ENCODE peak calls at places on chromosomes 1 and 21, in ten cellular contexts. S, V, U, B, G, J, Q, M, N and D are unnamed samples.

GRCh38 chr1:194289569-194290266 is 1103.3 kb upstream of the B3GALT2 start:
- DNase-seq in N (no peak), Q (no peak), B (peak), M (no peak), S (no peak), J (no peak), U (peak), G (no peak), V (no peak), D (no peak)

GRCh38 chr1:205597691-205598314 is 34.0 kb downstream of the ELK4 start:
- DNase-seq in V (no peak), G (no peak), J (no peak), M (no peak), B (no peak), N (peak), S (no peak), Q (no peak), U (no peak), D (no peak)

GRCh38 chr1:94903318-94904009 is 23.4 kb downstream of the CNN3 start:
- DNase-seq in U (no peak), N (no peak), Q (no peak), M (no peak), J (no peak), V (no peak), S (no peak), B (no peak), G (peak), D (no peak)

GRCh38 chr1:245572709-245573108 is 417.9 kb downstream of the KIF26B start:
- DNase-seq in G (no peak), U (no peak), N (no peak), B (no peak), J (no peak), M (no peak), S (no peak), Q (no peak), V (no peak), D (no peak)

GRCh38 chr1:89905391-89906058 is 84.7 kb downstream of the LRRC8D start:
- DNase-seq in V (no peak), J (no peak), M (no peak), U (peak), G (no peak), N (no peak), S (no peak), B (no peak), Q (no peak), D (no peak)

GRCh38 chr1:185646202-185646683 is 87.9 kb upstream of the HMCN1 start:
- DNase-seq in V (no peak), G (peak), B (no peak), Q (no peak), S (peak), M (no peak), U (peak), J (no peak), N (peak), D (no peak)

GRCh38 chr1:212952596-212952995 is 2.3 kb downstream of the VASH2 start:
- DNase-seq in J (peak), M (no peak), S (no peak), G (no peak), U (no peak), Q (no peak), V (no peak), B (no peak), N (no peak), D (no peak)

GRCh38 chr1:186681806-186682205 is 1.6 kb upstream of the PTGS2 start:
- DNase-seq in G (no peak), Q (no peak), B (no peak), M (no peak), J (no peak), N (no peak), U (no peak), S (no peak), V (no peak), D (no peak)

GRCh38 chr1:67850611-67851075 is 17.4 kb upstream of the GNG12 start:
- DNase-seq in Q (peak), S (peak), N (peak), J (no peak), V (peak), B (no peak), M (peak), G (no peak), U (no peak), D (peak)

GRCh38 chr1:112247036-112247597 is 148.9 kb upstream of the CTTNBP2NL start:
- DNase-seq in U (no peak), V (no peak), M (no peak), S (no peak), J (peak), G (no peak), Q (no peak), N (no peak), B (no peak), D (no peak)

GRCh38 chr1:150574260-150575071 is 4.9 kb downstream of the MCL1 start:
- DNase-seq in S (no peak), B (no peak), V (no peak), M (no peak), N (no peak), G (no peak), J (no peak), U (peak), Q (no peak), D (no peak)

GRCh38 chr1:161848676-161849075 is 82.6 kb downstream of the ATF6 start:
- DNase-seq in V (no peak), G (no peak), N (no peak), S (no peak), Q (no peak), M (no peak), U (no peak), B (no peak), J (no peak), D (no peak)

GRCh38 chr1:96411006-96411405 is 310.6 kb upstream of the PTBP2 start:
- DNase-seq in J (no peak), Q (no peak), S (no peak), U (no peak), V (no peak), N (no peak), G (no peak), M (no peak), B (no peak), D (no peak)

GRCh38 chr1:158104891-158105290 is 75.8 kb upstream of the CD1D start:
- DNase-seq in U (no peak), M (no peak), G (no peak), B (no peak), J (no peak), S (no peak), V (no peak), N (no peak), Q (no peak), D (no peak)

GRCh38 chr1:23566304-23566703 is 7.0 kb upstream of the ID3 start:
- DNase-seq in G (peak), U (peak), V (no peak), J (no peak), N (no peak), S (no peak), Q (no peak), M (peak), B (no peak), D (no peak)

GRCh38 chr1:88488277-88488676 is 195.8 kb upstream of the PKN2 start:
- DNase-seq in U (no peak), B (no peak), M (no peak), N (no peak), J (no peak), G (no peak), Q (no peak), S (no peak), V (no peak), D (no peak)

GRCh38 chr1:207848234-207848633 is 62.7 kb downstream of the CD34 start:
- DNase-seq in B (no peak), N (peak), S (peak), V (no peak), G (no peak), J (no peak), M (peak), Q (no peak), U (no peak), D (no peak)

GRCh38 chr1:150613061-150613920 is 16.1 kb downstream of the ENSA start:
- DNase-seq in M (peak), B (no peak), V (no peak), Q (peak), S (no peak), U (no peak), N (no peak), J (no peak), G (no peak), D (no peak)

GRCh38 chr1:201181323-201181722 is 9.3 kb upstream of the IGFN1 start:
- DNase-seq in N (no peak), B (no peak), S (no peak), J (no peak), U (no peak), V (no peak), Q (no peak), M (no peak), G (no peak), D (no peak)

GRCh38 chr1:25586181-25586588 is 30.4 kb upstream of the MAN1C1 start:
- DNase-seq in V (no peak), B (no peak), M (peak), N (no peak), J (no peak), Q (no peak), G (peak), S (no peak), U (peak), D (no peak)

GRCh38 chr1:25587290-25587689 is 29.3 kb upstream of the MAN1C1 start:
- DNase-seq in N (no peak), V (no peak), M (no peak), J (no peak), Q (no peak), B (no peak), G (no peak), S (no peak), U (no peak), D (no peak)

GRCh38 chr1:25594971-25595370 is 21.6 kb upstream of the MAN1C1 start:
- DNase-seq in M (no peak), U (no peak), N (no peak), G (no peak), V (no peak), S (no peak), Q (no peak), B (no peak), J (no peak), D (no peak)

DNA sequence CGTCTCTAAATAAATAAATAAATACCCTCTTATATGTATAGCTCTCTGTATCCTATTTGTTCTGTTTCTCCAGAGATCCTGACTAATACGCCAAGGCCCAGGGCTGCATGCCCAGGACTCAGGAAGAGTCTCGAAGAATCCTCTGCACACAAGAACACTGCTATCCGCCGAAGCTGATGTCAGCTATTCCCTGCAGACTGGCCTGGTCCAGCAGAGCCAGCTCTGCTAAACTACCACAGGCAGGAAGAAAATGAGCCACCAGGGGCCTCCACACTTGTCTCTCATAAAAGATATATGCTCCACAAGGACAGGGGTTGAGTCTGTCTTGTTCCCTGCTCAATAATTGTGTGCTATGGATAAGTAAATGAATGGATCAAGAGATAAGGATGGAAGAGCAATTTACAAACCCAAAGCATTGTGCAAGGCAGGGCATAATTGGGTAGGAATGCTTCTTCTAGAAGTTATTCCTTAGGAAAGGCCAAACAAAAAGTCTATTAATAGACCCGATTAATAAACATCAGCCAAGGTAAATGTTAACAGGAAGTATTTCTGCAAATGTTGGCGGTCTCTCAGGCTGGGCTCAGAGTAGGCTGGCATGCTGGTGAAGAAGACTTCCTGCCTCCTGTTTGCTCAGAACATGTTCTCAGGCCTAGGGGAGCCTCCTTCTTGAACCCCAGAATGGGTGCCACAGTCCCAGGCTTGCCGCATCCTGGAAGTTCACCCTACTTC is 26.3 kb upstream of the MAN1C1 start:
- DNase-seq in J (no peak), V (no peak), U (no peak), N (peak), G (no peak), S (peak), Q (peak), M (no peak), B (no peak), D (peak)
- H3K27ac ChIP-seq in J (no peak), V (no peak), U (no peak), N (no peak), G (no peak), S (peak), Q (peak), M (no peak), B (no peak), D (peak)

GRCh38 chr21:36156815-36157670 is at the start of gene DOP1B:
- DNase-seq in B (peak), J (peak), U (peak), Q (no peak), M (peak), V (no peak), G (no peak), S (no peak), N (no peak), D (no peak)
- TF ChIP-seq CTCF in B (no peak), J (no peak), U (no peak), Q (no peak), M (no peak), V (no peak), G (no peak), S (no peak), N (no peak), D (no peak)

DNA sequence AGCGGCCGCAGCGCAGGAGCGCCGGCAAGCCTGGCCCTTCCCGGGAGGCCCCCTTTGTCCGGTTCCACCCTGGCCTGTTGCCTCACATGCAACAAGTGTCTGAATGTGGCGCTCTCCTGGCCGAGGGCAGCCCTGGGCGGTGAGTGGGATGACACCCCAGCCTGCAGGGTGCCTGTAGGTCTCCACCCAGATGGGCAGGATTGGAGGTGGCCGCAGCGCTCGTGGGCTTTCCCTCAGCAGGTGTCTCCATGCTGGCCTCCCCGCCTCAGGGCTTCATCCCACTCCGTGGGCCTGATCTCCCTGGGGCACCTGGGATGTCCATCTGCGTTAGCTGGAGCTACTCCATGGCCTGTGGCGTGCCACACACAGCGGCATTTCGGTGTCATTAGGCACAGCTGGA is 1.5 kb downstream of the MIB2 start:
- DNase-seq in Q (no peak), M (peak), S (no peak), B (no peak), J (no peak), N (peak), V (no peak), G (peak), U (no peak), D (no peak)
- H3K27ac ChIP-seq in Q (no peak), M (no peak), S (no peak), B (no peak), J (no peak), N (no peak), V (no peak), G (no peak), U (no peak), D (no peak)

GRCh38 chr21:21690068-21690665 is 692.0 kb downstream of the NCAM2 start:
- DNase-seq in V (no peak), Q (no peak), U (no peak), G (no peak), S (no peak), J (no peak), N (no peak), B (no peak), M (no peak), D (no peak)

DNA sequence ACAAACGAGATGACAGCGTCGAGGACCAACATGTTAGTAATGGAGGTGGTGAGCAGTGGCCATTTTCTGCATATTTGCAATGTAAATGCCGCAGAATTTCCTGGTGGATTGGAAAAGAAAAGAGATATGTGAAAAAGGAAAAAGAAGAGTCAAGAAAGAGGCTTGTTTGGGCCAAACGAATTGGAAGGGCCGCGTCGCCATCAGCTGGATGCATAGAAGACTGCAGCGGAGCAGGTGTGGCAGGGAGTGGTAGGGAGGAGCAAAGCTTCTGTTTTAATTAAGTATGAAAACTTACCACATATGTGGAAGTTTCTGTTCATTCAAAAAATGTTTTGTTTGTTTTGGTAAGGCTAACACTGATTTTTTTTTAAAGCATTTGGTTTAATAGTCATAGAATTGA is 690.7 kb downstream of the NCAM2 start:
- DNase-seq in N (no peak), Q (no peak), B (no peak), U (peak), G (peak), J (peak), S (no peak), M (peak), V (no peak), D (no peak)
- TF ChIP-seq CTCF in N (no peak), Q (no peak), B (no peak), U (peak), G (peak), J (peak), S (no peak), M (peak), V (no peak), D (no peak)